ENCODE peak calls at places on chromosomes 2 and 18, in four cellular contexts. L, P, Y and C are unnamed samples.
A peak's percentile ranks its signal among the peaks of the same experiment; 100 is the strongest.

GRCh38 chr2:144801766-144802165 is 281.8 kb upstream of the ZEB2 start:
- DNase-seq in Y (peak; percentile 60), L (no peak), P (peak; percentile 1), C (peak; percentile 50)

GRCh38 chr2:84840306-84840705 is 40.6 kb downstream of the TRABD2A start:
- DNase-seq in P (no peak), L (peak; percentile 7), Y (peak; percentile 73), C (peak; percentile 29)

GRCh38 chr2:222290691-222291484 is 7.9 kb downstream of the PAX3 start:
- DNase-seq in L (peak; percentile 74), P (no peak), Y (peak; percentile 96), C (peak; percentile 74)

GRCh38 chr2:110785439-110785838 is 53.1 kb downstream of the ACOXL start:
- DNase-seq in L (no peak), Y (no peak), P (no peak), C (no peak)

GRCh38 chr18:8423051-8423558 is 186.1 kb upstream of the RAB12 start:
- DNase-seq in Y (peak; percentile 31), L (no peak), P (peak; percentile 36), C (peak; percentile 74)

GRCh38 chr2:163348843-163349395 is 386.9 kb downstream of the FIGN start:
- DNase-seq in Y (peak; percentile 73), L (peak; percentile 36), P (peak; percentile 53), C (no peak)

GRCh38 chr2:209425082-209426071 is 1.5 kb downstream of the MAP2 start:
- DNase-seq in Y (peak; percentile 73), P (peak; percentile 80), L (peak; percentile 32), C (peak; percentile 36)

GRCh38 chr2:172213116-172213515 is 110.4 kb upstream of the DLX2 start:
- DNase-seq in Y (no peak), P (no peak), L (no peak), C (no peak)

GRCh38 chr18:31574359-31574758 is 17.3 kb upstream of the TTR start:
- DNase-seq in Y (no peak), L (no peak), P (no peak), C (no peak)

GRCh38 chr2:188079176-188079575 is 212.5 kb upstream of the GULP1 start:
- DNase-seq in P (no peak), Y (no peak), L (no peak), C (peak; percentile 73)

GRCh38 chr2:42882756-42883155 is 90.4 kb upstream of the HAAO start:
- DNase-seq in L (no peak), Y (no peak), P (no peak), C (no peak)

GRCh38 chr18:48348739-48349138 is 60.4 kb downstream of the ZBTB7C start:
- DNase-seq in Y (no peak), L (no peak), P (no peak), C (no peak)

GRCh38 chr2:38113999-38114708 is 38.2 kb upstream of the CYP1B1 start:
- DNase-seq in P (no peak), L (no peak), Y (no peak), C (no peak)

GRCh38 chr18:55534547-55534946 is 53.4 kb downstream of the TCF4 start:
- DNase-seq in L (no peak), Y (no peak), P (no peak), C (peak; percentile 5)

GRCh38 chr2:96758987-96759386 is 1.7 kb upstream of the CNNM4 start:
- DNase-seq in P (no peak), Y (no peak), L (no peak), C (no peak)

GRCh38 chr2:207202645-207203044 is 36.9 kb upstream of the KLF7 start:
- DNase-seq in L (peak; percentile 80), Y (peak; percentile 86), P (peak; percentile 37), C (peak; percentile 36)

GRCh38 chr2:191846787-191847620 is at the start of gene CAVIN2:
- DNase-seq in P (peak; percentile 99), L (no peak), Y (peak; percentile 53), C (peak; percentile 69)

GRCh38 chr2:8599421-8600242 is 82.2 kb upstream of the ID2 start:
- DNase-seq in P (no peak), Y (no peak), L (no peak), C (no peak)

GRCh38 chr18:78242307-78242643 is 737.3 kb upstream of the SALL3 start:
- DNase-seq in L (no peak), P (no peak), Y (no peak), C (no peak)

GRCh38 chr2:13650586-13651180 is 933.9 kb downstream of the TRIB2 start:
- DNase-seq in L (no peak), Y (peak; percentile 44), P (peak; percentile 39), C (no peak)

GRCh38 chr18:77042583-77042982 is 90.0 kb downstream of the MBP start:
- DNase-seq in Y (no peak), L (no peak), P (no peak), C (no peak)

GRCh38 chr2:134574610-134575332 is 144.0 kb downstream of the TMEM163 start:
- DNase-seq in P (no peak), Y (no peak), L (no peak), C (no peak)